ENCODE peak calls at places on chromosomes 6 and 20, in six cellular contexts. O is HCT116, S is pancreas, Y is ovary, Q is left ventricle myocardium inferior, F is heart left ventricle. N is an unnamed sample.
A peak's percentile ranks its signal among the peaks of the same experiment; 100 is the strongest.

GRCh38 chr6:34275128-34275804 is 26.5 kb upstream of the SMIM29 start:
- DNase-seq in F (no peak), Y (no peak), Q (no peak), O (no peak), S (no peak), N (no peak)

GRCh38 chr20:57525328-57526053 is 551 bp upstream of the CTCFL start:
- DNase-seq in Q (no peak), Y (no peak), F (no peak), O (no peak), S (no peak), N (no peak)

GRCh38 chr6:45073771-45074170 is 254.4 kb upstream of the RUNX2 start:
- DNase-seq in S (no peak), Y (no peak), O (no peak), F (no peak), Q (no peak), N (no peak)

GRCh38 chr6:33343953-33344611 is 26.5 kb upstream of the ZBTB22 start:
- DNase-seq in Q (no peak), O (no peak), Y (no peak), S (no peak), F (no peak), N (peak; percentile 71)

GRCh38 chr6:144134176-144134575 is 16.1 kb upstream of the STX11 start:
- DNase-seq in Y (no peak), F (no peak), Q (no peak), O (no peak), S (no peak), N (no peak)

GRCh38 chr20:48154040-48154439 is 368.8 kb upstream of the SULF2 start:
- DNase-seq in O (no peak), S (no peak), F (no peak), Q (no peak), Y (no peak), N (no peak)

GRCh38 chr6:40928302-40928701 is 110.7 kb downstream of the UNC5CL start:
- DNase-seq in Y (no peak), Q (no peak), S (no peak), O (no peak), F (no peak), N (no peak)

GRCh38 chr6:119349341-119350201 is at the start of gene MAN1A1:
- DNase-seq in F (peak; percentile 93), S (peak; percentile 90), O (peak; percentile 56), Y (peak; percentile 96), Q (peak; percentile 92), N (peak; percentile 84)

GRCh38 chr6:134176283-134176975 is 124.0 kb upstream of the SLC2A12 start:
- DNase-seq in S (peak; percentile 72), Y (peak; percentile 75), F (peak; percentile 58), O (no peak), Q (peak; percentile 62), N (peak; percentile 57)

GRCh38 chr6:82959385-82959941 is 106.2 kb downstream of the UBE3D start:
- DNase-seq in S (no peak), F (no peak), Y (no peak), O (no peak), Q (no peak), N (no peak)

GRCh38 chr6:148118303-148118702 is 224.3 kb upstream of the SASH1 start:
- DNase-seq in F (no peak), Q (no peak), S (no peak), Y (no peak), O (no peak), N (no peak)

GRCh38 chr6:3908961-3909360 is 59.8 kb downstream of the FAM50B start:
- DNase-seq in O (no peak), Y (no peak), F (no peak), Q (no peak), S (no peak), N (no peak)

GRCh38 chr6:18343741-18344140 is 43.4 kb upstream of the RNF144B start:
- DNase-seq in Q (no peak), S (no peak), O (no peak), Y (no peak), F (no peak), N (no peak)

GRCh38 chr6:125858427-125859320 is 67.9 kb downstream of the NCOA7 start:
- DNase-seq in Y (peak; percentile 27), Q (no peak), F (peak; percentile 53), O (peak; percentile 42), S (peak; percentile 33), N (no peak)

GRCh38 chr6:2877960-2878359 is 25.1 kb downstream of the SERPINB9 start:
- DNase-seq in Y (no peak), F (no peak), O (no peak), S (no peak), Q (no peak), N (no peak)

GRCh38 chr6:39137235-39137634 is 22.2 kb upstream of the SAYSD1 start:
- DNase-seq in Y (no peak), S (no peak), Q (no peak), F (peak; percentile 18), O (no peak), N (no peak)

GRCh38 chr20:63415418-63416108 is 54.4 kb upstream of the CHRNA4 start:
- DNase-seq in Y (no peak), Q (no peak), S (no peak), O (no peak), F (no peak), N (no peak)

GRCh38 chr6:93787841-93788240 is 368.5 kb upstream of the EPHA7 start:
- DNase-seq in O (no peak), S (no peak), F (no peak), Y (no peak), Q (no peak), N (no peak)

GRCh38 chr20:59087829-59088433 is 45.3 kb upstream of the PRELID3B start:
- DNase-seq in F (peak; percentile 75), O (peak; percentile 52), S (peak; percentile 78), Q (peak; percentile 81), Y (peak; percentile 47), N (peak; percentile 82)

GRCh38 chr6:86215323-86215722 is 572.6 kb upstream of the SYNCRIP start:
- DNase-seq in Y (no peak), Q (no peak), S (no peak), O (no peak), F (no peak), N (no peak)

GRCh38 chr6:158703840-158704822 is 54.3 kb downstream of the SYTL3 start:
- DNase-seq in Y (peak; percentile 88), Q (peak; percentile 85), F (peak; percentile 80), O (peak; percentile 82), S (peak; percentile 86), N (peak; percentile 71)

GRCh38 chr6:4804095-4804494 is 27.9 kb downstream of the CDYL start:
- DNase-seq in S (no peak), Y (no peak), Q (no peak), O (no peak), F (no peak), N (no peak)

GRCh38 chr6:46053034-46053933 is 37.6 kb upstream of the CLIC5 start:
- DNase-seq in S (no peak), Y (no peak), F (peak; percentile 61), Q (peak; percentile 15), O (no peak), N (no peak)

GRCh38 chr6:11731423-11731822 is 47.2 kb downstream of the ADTRP start:
- DNase-seq in F (no peak), Q (no peak), S (no peak), Y (no peak), O (no peak), N (no peak)

GRCh38 chr6:144294016-144294415 is 8.9 kb downstream of the UTRN start:
- DNase-seq in F (no peak), Y (no peak), S (no peak), Q (no peak), O (no peak), N (no peak)

GRCh38 chr20:21840991-21841390 is 135.5 kb downstream of the PAX1 start:
- DNase-seq in F (no peak), Q (no peak), Y (no peak), S (no peak), O (no peak), N (no peak)

GRCh38 chr20:62875419-62876355 is 14.1 kb upstream of the TCFL5 start:
- DNase-seq in Y (peak; percentile 69), O (peak; percentile 71), S (peak; percentile 71), Q (peak; percentile 81), F (peak; percentile 78), N (no peak)

GRCh38 chr20:51037499-51038110 is 14.7 kb upstream of the KCNG1 start:
- DNase-seq in F (no peak), Y (no peak), S (no peak), Q (no peak), O (no peak), N (no peak)

GRCh38 chr6:74070091-74070490 is 374.1 kb downstream of the CD109 start:
- DNase-seq in S (no peak), Y (no peak), F (no peak), Q (no peak), O (no peak), N (no peak)
- H3K4me1 ChIP-seq in S (no peaks in the 10 kb centered on the region), Y (no peaks in the 10 kb centered on the region), F (no peaks in the 10 kb centered on the region), Q (no peaks in the 10 kb centered on the region), O (peaks cover 9% of the 10 kb centered on the region), N (no peaks in the 10 kb centered on the region)

DNA sequence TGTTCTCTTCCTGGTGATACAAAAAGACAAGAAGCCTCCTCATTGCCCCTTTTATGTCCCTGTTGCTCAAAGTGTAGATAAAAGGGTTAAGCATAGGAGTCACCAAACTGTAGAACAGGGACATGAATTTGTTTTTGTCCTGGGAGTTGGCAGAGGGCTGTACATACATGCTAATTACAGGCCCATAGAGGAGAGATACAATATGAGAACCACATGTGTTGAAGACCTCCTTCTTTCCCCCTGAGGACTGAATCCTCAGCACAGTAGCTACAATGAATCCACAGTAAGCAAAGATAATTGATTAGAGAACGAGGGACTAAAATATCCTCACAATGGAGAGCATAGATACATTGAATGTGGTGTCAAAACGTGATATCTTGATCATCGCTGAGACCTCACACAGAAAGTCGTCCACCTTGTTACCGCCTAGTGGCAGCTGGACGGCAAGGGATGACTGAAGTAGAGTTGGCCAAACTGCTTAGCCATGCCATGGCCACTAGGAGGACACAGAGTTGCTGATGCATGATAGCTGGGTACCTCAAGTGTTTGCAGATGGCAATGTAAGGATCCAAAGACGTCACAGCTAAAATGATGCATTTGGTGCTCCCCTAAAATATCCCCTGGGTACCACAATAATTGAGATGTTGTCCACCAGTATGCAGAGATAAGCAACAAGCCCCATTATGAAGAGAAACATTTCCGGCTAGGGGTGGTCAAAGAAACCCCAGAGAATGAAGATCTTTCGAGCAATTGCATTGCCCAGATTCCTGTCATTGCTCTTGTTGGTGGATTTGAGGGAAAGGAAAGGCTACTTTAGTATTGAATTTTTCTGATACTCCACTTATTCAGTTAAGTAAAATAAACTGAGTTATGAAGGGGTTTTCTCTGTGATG is 15.0 kb downstream of the OR2B3 start:
- DNase-seq in O (peak; percentile 51), S (no peak), F (no peak), Q (no peak), Y (no peak), N (no peak)
- TF ChIP-seq CTCF in O (peak; percentile 92), S (peak; percentile 36), F (peak; percentile 8), Q (no peak), Y (no peak), N (no peak)

GRCh38 chr20:36854343-36855240 is 21.3 kb upstream of the TLDC2 start:
- DNase-seq in Y (no peak), O (no peak), Q (peak; percentile 46), F (peak; percentile 67), S (no peak), N (no peak)
- H3K4me1 ChIP-seq in Y (peaks cover 28% of the 10 kb centered on the region), O (peaks cover 41% of the 10 kb centered on the region), Q (peaks cover 89% of the 10 kb centered on the region), F (peaks cover 79% of the 10 kb centered on the region), S (no peaks in the 10 kb centered on the region), N (peaks cover 14% of the 10 kb centered on the region)

DNA sequence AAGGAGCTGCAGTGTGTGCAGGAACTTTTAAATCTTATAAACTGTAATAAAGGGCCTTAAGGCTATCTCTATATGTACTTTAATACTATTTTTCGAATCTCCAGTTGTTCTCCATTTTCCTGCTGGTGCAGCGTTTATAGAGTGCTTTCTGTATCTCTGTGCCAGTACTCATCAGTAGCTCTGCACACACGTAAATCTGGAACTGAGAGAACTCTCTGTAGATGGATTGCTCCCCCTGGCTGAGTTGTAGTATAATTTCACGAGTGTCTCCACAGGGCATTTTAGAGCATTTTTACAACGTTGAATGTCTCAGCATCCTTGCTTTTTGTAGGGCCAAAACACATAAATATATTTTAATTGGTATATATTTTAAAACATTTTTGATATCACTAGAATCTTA is 256.5 kb downstream of the TRDN start:
- DNase-seq in S (no peak), Q (no peak), Y (no peak), O (no peak), F (no peak), N (no peak)
- TF ChIP-seq CTCF in S (no peak), Q (peak; percentile 51), Y (no peak), O (peak; percentile 29), F (peak; percentile 8), N (no peak)

N was measured in CD8-positive, alpha-beta T cell.